ENCODE peak calls at places on chromosomes 11 and 22, in eight cellular contexts. G is GM04504; U is A549; A is CD8-positive, alpha-beta memory T cell; O is stimulated activated CD4-positive, alpha-beta T cell treated with anti-CD3 and anti-CD28 coated beads, TNF-alpha, amount 100 ng/mL, for 1 hour; P is GM13977; Z is stimulated activated naive CD4-positive, alpha-beta T cell; R is activated naive CD4-positive, alpha-beta T cell treated with anti-CD3 and anti-CD28 coated beads, Interleukin-2, amount 10 ng/mL, durations not matched to agents 7 days and 5 days. Q is an unnamed sample.

GRCh38 chr11:114307524-114308203 is 11.5 kb downstream of the NNMT start:
- DNase-seq in G (peak; percentile 88), U (no peak), A (no peak), O (no peak), P (no peak), Z (no peak), R (no peak), Q (no peak)

GRCh38 chr11:2837096-2837601 is 48.4 kb downstream of the CDKN1C start:
- DNase-seq in G (peak; percentile 47), U (peak; percentile 28), A (no peak), O (no peak), P (no peak), Z (no peak), R (no peak), Q (no peak)

GRCh38 chr11:38672445-38672844 is 2074.4 kb upstream of the RAG2 start:
- DNase-seq in G (no peak), U (no peak), A (no peak), O (no peak), P (no peak), Z (no peak), R (no peak), Q (no peak)

GRCh38 chr11:19953909-19954308 is 206.4 kb downstream of the DBX1 start:
- DNase-seq in G (no peak), U (peak; percentile 64), A (no peak), O (no peak), P (no peak), Z (no peak), R (no peak), Q (no peak)

GRCh38 chr11:103798029-103798428 is 238.4 kb upstream of the DDI1 start:
- DNase-seq in G (peak; percentile 77), U (no peak), A (no peak), O (no peak), P (no peak), Z (no peak), R (no peak), Q (no peak)

GRCh38 chr22:42993651-42994275 is 21.2 kb downstream of the PACSIN2 start:
- DNase-seq in G (peak; percentile 60), U (no peak), A (no peak), O (no peak), P (no peak), Z (no peak), R (no peak), Q (no peak)

GRCh38 chr11:130798280-130798679 is 118.0 kb downstream of the SNX19 start:
- DNase-seq in G (peak; percentile 92), U (no peak), A (no peak), O (no peak), P (no peak), Z (no peak), R (no peak), Q (no peak)

GRCh38 chr22:46681010-46681409 is 57.0 kb downstream of the CERK start:
- DNase-seq in G (no peak), U (peak; percentile 36), A (no peak), O (no peak), P (peak; percentile 69), Z (no peak), R (peak; percentile 44), Q (no peak)

GRCh38 chr11:73726825-73727224 is 34.0 kb downstream of the RAB6A start:
- DNase-seq in G (no peak), U (no peak), A (no peak), O (no peak), P (no peak), Z (no peak), R (no peak), Q (no peak)

GRCh38 chr22:39343259-39344045 is 6.3 kb upstream of the SYNGR1 start:
- DNase-seq in G (no peak), U (peak; percentile 65), A (peak; percentile 24), O (peak; percentile 24), P (peak; percentile 76), Z (peak; percentile 27), R (peak; percentile 78), Q (peak; percentile 58)

GRCh38 chr11:8033312-8033715 is 46.2 kb downstream of the EIF3F start:
- DNase-seq in G (peak; percentile 57), U (peak; percentile 70), A (peak; percentile 34), O (no peak), P (peak; percentile 85), Z (peak; percentile 23), R (peak; percentile 51), Q (peak; percentile 61)

GRCh38 chr11:8262552-8263108 is 1.0 kb downstream of the LMO1 start:
- DNase-seq in G (peak; percentile 26), U (peak; percentile 41), A (no peak), O (no peak), P (peak; percentile 70), Z (no peak), R (peak; percentile 44), Q (peak; percentile 51)

GRCh38 chr11:94849836-94850235 is 81.7 kb downstream of the AMOTL1 start:
- DNase-seq in G (peak; percentile 27), U (no peak), A (no peak), O (no peak), P (no peak), Z (no peak), R (no peak), Q (no peak)

GRCh38 chr11:2567026-2567671 is 122.3 kb downstream of the KCNQ1 start:
- DNase-seq in G (no peak), U (no peak), A (no peak), O (no peak), P (no peak), Z (no peak), R (no peak), Q (no peak)

GRCh38 chr22:21659864-21660525 is 5.8 kb upstream of the PPIL2 start:
- DNase-seq in G (no peak), U (no peak), A (no peak), O (no peak), P (no peak), Z (no peak), R (no peak), Q (no peak)